ENCODE peak calls at places on chromosomes 6 and 20, in six cellular contexts. Z is Kasumi-1, L is tibial artery, I is kidney tubule cell, O is progenitor cell of endocrine pancreas, G is RWPE1. F is an unnamed sample.

GRCh38 chr6:151181701-151182367 is 57.9 kb upstream of the AKAP12 start:
- DNase-seq in Z (no peak), L (no peak), I (no peak), O (no peak), G (no peak), F (no peak)

GRCh38 chr6:12318749-12319148 is 28.6 kb downstream of the EDN1 start:
- DNase-seq in Z (no peak), L (no peak), I (no peak), O (no peak), G (no peak), F (no peak)

GRCh38 chr6:96051555-96051954 is 35.8 kb downstream of the FUT9 start:
- DNase-seq in Z (no peak), L (no peak), I (no peak), O (no peak), G (no peak), F (no peak)

GRCh38 chr6:134240664-134241431 is 77.1 kb downstream of the SGK1 start:
- DNase-seq in Z (peak; percentile 63), L (peak; percentile 75), I (peak; percentile 54), O (no peak), G (peak; percentile 13), F (no peak)

GRCh38 chr6:63817492-63818050 is 182.0 kb downstream of the PHF3 start:
- DNase-seq in Z (no peak), L (no peak), I (no peak), O (no peak), G (no peak), F (no peak)

GRCh38 chr6:141107562-141108160 is 1025.1 kb upstream of the GJE1 start:
- DNase-seq in Z (no peak), L (no peak), I (peak; percentile 96), O (no peak), G (peak; percentile 38), F (peak; percentile 94)

GRCh38 chr20:20668639-20669038 is 43.8 kb downstream of the RALGAPA2 start:
- DNase-seq in Z (peak; percentile 70), L (no peak), I (no peak), O (no peak), G (no peak), F (no peak)

GRCh38 chr20:24899153-24899552 is 49.9 kb upstream of the CST7 start:
- DNase-seq in Z (no peak), L (no peak), I (no peak), O (no peak), G (no peak), F (no peak)

GRCh38 chr6:106773482-106773881 is 144.1 kb downstream of the QRSL1 start:
- DNase-seq in Z (no peak), L (no peak), I (peak; percentile 58), O (no peak), G (no peak), F (no peak)

GRCh38 chr6:163367388-163368183 is 46.9 kb upstream of the QKI start:
- DNase-seq in Z (no peak), L (no peak), I (peak; percentile 77), O (no peak), G (no peak), F (no peak)

GRCh38 chr6:116439572-116439971 is 21.6 kb upstream of the CALHM6 start:
- DNase-seq in Z (no peak), L (no peak), I (no peak), O (no peak), G (no peak), F (no peak)

GRCh38 chr20:63084563-63084927 is 77.8 kb upstream of the BHLHE23 start:
- DNase-seq in Z (no peak), L (peak; percentile 56), I (no peak), O (no peak), G (no peak), F (no peak)

GRCh38 chr20:40849456-40849855 is 160.4 kb upstream of the MAFB start:
- DNase-seq in Z (no peak), L (no peak), I (no peak), O (no peak), G (no peak), F (no peak)

GRCh38 chr6:167978607-167979006 is 18.9 kb upstream of the KIF25 start:
- DNase-seq in Z (no peak), L (no peak), I (no peak), O (no peak), G (no peak), F (no peak)

GRCh38 chr20:33046412-33046811 is 7.3 kb upstream of the BPIFB3 start:
- DNase-seq in Z (no peak), L (no peak), I (no peak), O (no peak), G (no peak), F (no peak)

GRCh38 chr20:6767166-6767535 is 335 bp upstream of the BMP2 start:
- DNase-seq in Z (no peak), L (no peak), I (no peak), O (no peak), G (no peak), F (no peak)

GRCh38 chr6:106359989-106360409 is 518 bp upstream of the CRYBG1 start:
- DNase-seq in Z (peak; percentile 47), L (no peak), I (no peak), O (no peak), G (no peak), F (no peak)

GRCh38 chr6:12266571-12266970 is 23.6 kb upstream of the EDN1 start:
- DNase-seq in Z (peak; percentile 79), L (no peak), I (peak; percentile 50), O (no peak), G (no peak), F (peak; percentile 68)

GRCh38 chr6:158812611-158813010 is 6.6 kb downstream of the EZR start:
- DNase-seq in Z (no peak), L (no peak), I (no peak), O (no peak), G (no peak), F (no peak)

GRCh38 chr20:50267041-50267865 is 76.6 kb downstream of the CEBPB start:
- DNase-seq in Z (no peak), L (peak; percentile 86), I (no peak), O (no peak), G (peak; percentile 78), F (no peak)

GRCh38 chr6:139474145-139475108 is 100.0 kb upstream of the CITED2 start:
- DNase-seq in Z (no peak), L (no peak), I (peak; percentile 48), O (no peak), G (no peak), F (no peak)

GRCh38 chr20:51579137-51579536 is 36.6 kb upstream of the NFATC2 start:
- DNase-seq in Z (no peak), L (no peak), I (peak; percentile 43), O (no peak), G (no peak), F (peak; percentile 70)

GRCh38 chr6:157461000-157461915 is 80.3 kb downstream of the ZDHHC14 start:
- DNase-seq in Z (no peak), L (no peak), I (peak; percentile 91), O (no peak), G (no peak), F (peak; percentile 25)

GRCh38 chr6:99521557-99522286 is 6.5 kb upstream of the USP45 start:
- DNase-seq in Z (peak; percentile 70), L (peak; percentile 70), I (peak; percentile 63), O (no peak), G (no peak), F (peak; percentile 19)

GRCh38 chr6:31471711-31472110 is 26.2 kb upstream of the MICB start:
- DNase-seq in Z (no peak), L (no peak), I (no peak), O (no peak), G (no peak), F (no peak)

GRCh38 chr20:63627700-63628245 is 872 bp upstream of the GMEB2 start:
- DNase-seq in Z (no peak), L (no peak), I (no peak), O (no peak), G (no peak), F (no peak)

GRCh38 chr20:57392512-57393271 is 1.5 kb downstream of the RBM38 start:
- DNase-seq in Z (peak; percentile 12), L (no peak), I (no peak), O (no peak), G (no peak), F (no peak)

F was measured in RCC 7860.